ENCODE peak calls at places on chromosomes 6 and 20, in five cellular contexts. R is SK-N-SH, P is K562, B is GM12878, G is HepG2. T is an unnamed sample.

GRCh38 chr6:169082093-169082492 is 171.6 kb downstream of the THBS2 start:
- DNase-seq in B (no peak), P (no peak), R (no peak), G (no peak), T (no peak)

GRCh38 chr6:113381957-113382356 is 475.2 kb upstream of the MARCKS start:
- DNase-seq in P (no peak), B (peak), R (peak), G (no peak), T (no peak)

GRCh38 chr6:27163858-27164257 is 83.6 kb upstream of the PRSS16 start:
- DNase-seq in R (no peak), B (no peak), P (no peak), G (no peak), T (no peak)

GRCh38 chr20:41182296-41183212 is 45.2 kb downstream of the PLCG1 start:
- DNase-seq in R (no peak), P (no peak), B (no peak), G (no peak), T (no peak)

GRCh38 chr6:136920216-136920857 is 1.8 kb upstream of the SLC35D3 start:
- DNase-seq in G (no peak), P (no peak), B (no peak), R (peak), T (no peak)

GRCh38 chr20:33803921-33804337 is 7.2 kb upstream of the CHMP4B start:
- DNase-seq in P (no peak), R (no peak), B (no peak), G (no peak), T (no peak)

GRCh38 chr6:108557494-108558371 is 3.0 kb upstream of the FOXO3 start:
- DNase-seq in G (peak), P (peak), R (peak), B (no peak), T (no peak)

GRCh38 chr6:41966214-41966920 is 24.8 kb upstream of the CCND3 start:
- DNase-seq in B (no peak), R (no peak), P (no peak), G (no peak), T (no peak)

GRCh38 chr6:125812394-125813231 is 21.9 kb downstream of the NCOA7 start:
- DNase-seq in B (no peak), P (peak), R (no peak), G (no peak), T (no peak)

GRCh38 chr6:137995371-137995770 is 111.8 kb downstream of the PERP start:
- DNase-seq in G (no peak), B (no peak), R (no peak), P (no peak), T (no peak)

GRCh38 chr6:121555201-121555600 is 119.8 kb downstream of the GJA1 start:
- DNase-seq in G (no peak), P (no peak), B (no peak), R (no peak), T (no peak)

GRCh38 chr6:121550491-121551010 is 115.1 kb downstream of the GJA1 start:
- DNase-seq in B (no peak), R (no peak), G (no peak), P (no peak), T (no peak)

GRCh38 chr6:121548146-121548545 is 112.7 kb downstream of the GJA1 start:
- DNase-seq in B (no peak), R (no peak), G (no peak), P (no peak), T (no peak)

GRCh38 chr6:121544691-121545090 is 109.2 kb downstream of the GJA1 start:
- DNase-seq in R (no peak), P (no peak), B (no peak), G (no peak), T (no peak)

DNA sequence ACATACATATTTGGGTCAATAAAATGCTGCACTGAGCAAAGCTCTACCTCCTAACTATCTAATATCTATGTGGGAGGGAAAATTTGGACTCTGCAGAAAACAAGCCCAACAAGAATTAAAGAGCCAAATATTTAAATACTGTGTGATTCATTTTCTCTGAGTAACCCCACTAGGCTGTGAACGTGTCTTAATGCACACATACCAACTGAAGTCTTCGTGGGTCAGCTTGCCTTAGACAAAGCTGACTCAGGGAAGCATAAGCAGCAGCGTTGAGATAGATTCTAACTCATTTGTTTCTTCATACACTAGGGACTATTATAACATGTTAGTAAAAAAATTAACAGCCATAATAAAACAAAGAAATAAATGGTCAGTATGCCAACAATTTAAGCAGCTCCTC is 114.3 kb downstream of the GJA1 start:
- DNase-seq in B (no peak), G (no peak), R (no peak), P (no peak), T (no peak)
- TF ChIP-seq ZBTB33 in B (no peak), G (no peak), R (no peak), P (no peak), T (no peak)

GRCh38 chr20:58007947-58008346 is 220.5 kb downstream of the ANKRD60 start:
- DNase-seq in P (no peak), B (no peak), R (no peak), G (no peak), T (no peak)
- TF ChIP-seq ZBTB33 in P (no peak), B (no peak), R (no peak), G (no peak), T (no peak)

DNA sequence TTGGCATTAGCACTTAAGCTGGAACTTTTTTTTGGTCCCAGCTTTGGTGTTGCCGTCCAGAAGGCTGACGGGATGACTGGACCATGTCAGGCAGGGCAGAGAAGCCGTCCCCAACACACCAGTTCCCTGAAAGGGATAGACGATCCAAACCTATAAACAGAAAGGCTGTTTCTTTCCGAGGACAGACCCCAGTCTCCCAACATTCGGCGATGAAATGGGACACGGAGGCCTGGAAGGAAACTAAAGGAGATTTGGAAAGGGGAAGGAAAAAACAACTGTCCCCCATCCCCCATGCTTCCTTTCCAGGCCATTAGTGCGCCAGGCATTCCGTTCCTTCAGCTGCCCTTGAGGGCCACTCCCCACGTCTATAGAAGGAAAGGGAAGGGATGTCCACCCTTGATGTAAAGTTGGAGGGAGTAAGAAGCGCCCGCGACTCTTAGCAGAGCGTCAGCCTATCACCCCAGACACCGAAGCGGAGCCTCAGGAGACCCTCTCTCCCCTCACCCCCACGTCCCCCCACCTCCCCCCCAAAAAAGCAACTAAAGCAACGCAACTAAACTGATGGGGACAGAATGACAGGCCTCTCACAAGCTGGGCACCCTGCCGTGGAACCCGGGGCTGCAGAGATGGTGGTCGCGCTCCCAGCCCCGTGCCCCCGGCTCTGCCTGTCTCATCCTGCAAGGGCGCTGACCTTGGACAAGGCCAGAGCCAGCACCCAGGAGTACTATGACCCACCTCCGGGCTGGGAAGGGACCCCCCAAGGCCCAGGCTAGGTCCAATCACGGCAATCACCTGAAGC is 638 bp downstream of the BLCAP start:
- DNase-seq in B (no peak), R (peak), P (peak), G (no peak), T (no peak)
- TF ChIP-seq ZBTB33 in B (no peak), R (no peak), P (no peak), G (no peak), T (no peak)

GRCh38 chr6:109795994-109796555 is 105.0 kb downstream of the FIG4 start:
- DNase-seq in R (no peak), B (no peak), G (no peak), P (no peak), T (no peak)

GRCh38 chr6:109794201-109794926 is 103.3 kb downstream of the FIG4 start:
- DNase-seq in P (no peak), B (no peak), G (no peak), R (peak), T (no peak)

GRCh38 chr6:109791301-109791700 is 100.2 kb downstream of the FIG4 start:
- DNase-seq in P (no peak), R (no peak), B (no peak), G (no peak), T (no peak)

GRCh38 chr6:109793015-109793414 is 101.9 kb downstream of the FIG4 start:
- DNase-seq in P (no peak), G (peak), R (no peak), B (no peak), T (no peak)

DNA sequence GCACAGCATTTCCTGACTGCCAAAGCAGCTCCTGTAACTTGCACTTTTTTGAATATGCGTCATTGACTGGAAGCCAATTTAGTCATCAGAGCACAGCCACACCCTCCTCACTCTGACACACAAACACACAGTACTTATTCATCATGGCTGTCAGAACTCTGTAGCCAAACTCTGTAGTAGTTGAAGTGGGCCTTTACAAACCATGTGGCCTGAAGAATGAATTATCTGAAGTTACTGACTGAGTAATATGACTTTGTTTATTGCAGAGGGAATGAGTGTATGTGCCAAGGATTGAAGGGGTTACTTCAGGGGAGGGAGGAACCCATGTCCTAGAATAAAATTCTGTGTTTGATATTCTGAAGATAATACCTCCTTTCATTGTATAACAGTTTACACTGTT is 102.7 kb downstream of the FIG4 start:
- DNase-seq in B (no peak), P (peak), R (no peak), G (no peak), T (peak)
- TF ChIP-seq ZBTB33 in B (no peak), P (no peak), R (no peak), G (no peak), T (no peak)

GRCh38 chr20:43853918-43854317 is 60.7 kb upstream of the TOX2 start:
- DNase-seq in R (no peak), B (no peak), G (no peak), P (no peak), T (no peak)

GRCh38 chr20:43849496-43850197 is 65.0 kb upstream of the TOX2 start:
- DNase-seq in P (no peak), G (no peak), R (no peak), B (no peak), T (no peak)

GRCh38 chr20:43857127-43857526 is 57.5 kb upstream of the TOX2 start:
- DNase-seq in B (no peak), R (no peak), G (no peak), P (no peak), T (no peak)

GRCh38 chr20:43855803-43856202 is 58.8 kb upstream of the TOX2 start:
- DNase-seq in B (no peak), P (no peak), R (no peak), G (no peak), T (no peak)

GRCh38 chr20:43853174-43853803 is 61.4 kb upstream of the TOX2 start:
- DNase-seq in G (no peak), B (no peak), P (no peak), R (no peak), T (no peak)
- TF ChIP-seq ZBTB33 in G (no peak), B (no peak), P (no peak), R (no peak), T (no peak)

DNA sequence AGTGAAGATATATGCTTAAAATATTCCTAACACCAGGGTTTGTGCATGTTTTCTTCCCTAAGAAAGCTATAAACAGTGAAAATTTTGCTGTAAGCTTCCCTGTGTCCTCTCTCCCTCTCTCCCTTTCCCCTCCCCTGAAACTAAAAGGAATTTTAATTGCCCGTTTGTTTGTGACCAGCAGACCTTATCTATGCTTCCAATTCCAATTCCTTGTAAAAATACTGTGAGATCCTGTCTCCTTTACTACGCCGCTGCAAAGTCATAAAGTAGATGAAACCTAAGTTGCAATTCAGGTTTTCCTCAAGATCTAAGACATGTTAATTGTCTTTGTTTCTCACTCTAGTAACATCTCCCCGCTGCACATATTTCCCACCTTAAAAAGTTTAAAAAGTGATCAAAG is 82.3 kb downstream of the DNAH8 start:
- DNase-seq in P (no peak), G (no peak), B (no peak), R (no peak), T (no peak)
- TF ChIP-seq ZBTB33 in P (no peak), G (no peak), B (no peak), R (no peak), T (no peak)

GRCh38 chr6:3456395-3456767 is 469 bp downstream of the SLC22A23 start:
- DNase-seq in R (peak), G (no peak), B (no peak), P (peak), T (no peak)
- TF ChIP-seq ZBTB33 in R (no peak), G (no peak), B (no peak), P (no peak), T (no peak)

DNA sequence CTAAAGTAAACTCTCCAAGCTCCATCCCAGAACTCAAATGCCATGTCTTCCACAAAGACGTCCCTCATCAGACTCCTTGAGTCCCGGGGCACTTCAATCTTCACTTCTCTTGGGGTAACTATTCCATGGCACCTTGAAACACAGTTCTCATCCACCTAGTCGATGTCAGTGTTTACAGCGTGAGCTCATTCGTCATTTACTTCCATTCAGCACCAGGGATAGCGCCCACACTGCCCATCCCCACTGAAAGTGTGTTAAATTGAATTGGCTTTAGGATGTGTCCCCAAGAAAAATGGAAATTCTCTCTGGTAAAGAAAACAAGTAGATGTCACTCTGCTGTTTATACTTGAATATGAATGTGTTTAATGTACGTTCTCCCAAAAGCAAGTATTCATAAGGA is 31.3 kb downstream of the KCNK15 start:
- DNase-seq in B (no peak), G (peak), R (no peak), P (peak), T (no peak)
- TF ChIP-seq ZBTB33 in B (no peak), G (no peak), R (no peak), P (no peak), T (no peak)

DNA sequence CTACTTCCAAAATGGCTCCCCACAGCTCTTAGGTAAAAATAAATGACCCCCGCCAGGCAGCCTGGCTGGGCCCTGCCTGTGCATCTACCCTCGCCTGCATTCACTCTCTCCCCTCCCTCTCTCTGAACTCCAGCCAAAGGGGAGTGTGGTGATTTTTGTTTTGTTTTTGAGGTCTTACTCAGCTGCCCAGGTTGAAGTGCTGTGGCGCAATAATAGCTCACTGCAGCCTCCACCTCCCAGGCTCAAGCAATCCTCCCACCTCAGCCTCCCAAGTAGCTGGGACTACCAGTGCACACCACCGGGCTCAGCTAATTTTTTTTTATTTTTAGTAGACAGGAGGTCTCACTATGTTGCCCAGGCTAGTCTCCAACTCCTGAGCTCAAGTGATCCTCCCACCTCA is 15.8 kb downstream of the NFATC2 start:
- DNase-seq in P (no peak), G (no peak), B (no peak), R (no peak), T (no peak)
- TF ChIP-seq ZBTB33 in P (no peak), G (no peak), B (no peak), R (no peak), T (no peak)

DNA sequence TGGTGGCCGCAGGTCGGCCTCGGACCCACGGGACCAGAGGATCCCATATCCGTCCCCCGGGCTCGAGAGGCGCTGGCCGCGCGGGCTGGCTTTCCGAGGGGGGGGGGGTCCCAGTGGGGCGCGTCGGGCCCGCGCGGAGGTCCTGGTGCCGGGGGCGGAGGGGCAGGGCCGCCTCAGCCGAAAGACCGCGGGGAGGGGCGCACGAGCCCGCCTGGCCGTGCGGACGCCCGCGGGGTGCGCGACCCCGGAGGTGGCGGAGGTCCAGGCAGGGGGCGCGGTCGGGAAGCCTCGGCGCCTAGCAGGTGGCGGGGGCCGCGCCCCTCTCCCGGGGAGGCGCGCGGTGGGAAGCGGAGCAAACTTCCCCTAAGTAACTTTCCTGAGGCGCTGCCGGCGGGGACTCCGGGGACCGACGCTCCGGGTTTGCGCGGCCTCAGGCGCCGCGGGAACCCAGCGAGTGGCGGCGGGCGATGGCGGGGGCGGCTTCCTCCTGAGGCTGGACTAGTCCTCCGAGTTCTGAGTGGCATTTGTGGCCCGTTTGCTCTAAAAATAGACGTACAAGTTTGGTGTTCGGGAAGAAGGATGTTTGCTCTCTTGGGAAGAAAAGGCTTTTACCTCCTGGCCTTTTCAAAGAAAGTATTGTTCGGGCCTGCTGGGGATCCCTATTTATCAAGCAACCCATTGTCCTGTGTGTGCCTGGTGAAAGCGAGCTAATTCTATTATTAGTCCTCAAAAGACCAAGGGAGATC is 26.4 kb upstream of the BTBD3 start:
- DNase-seq in P (peak), R (peak), B (no peak), G (peak), T (no peak)
- TF ChIP-seq ZBTB33 in P (no peak), R (no peak), B (no peak), G (no peak), T (no peak)

T was measured in HCT116.